ENCODE peak calls at places on chromosomes 12 and 14, in four cellular contexts. One of them, this sample, is unnamed.

GRCh38 chr14:91649930-91650329 is 82.0 kb downstream of the CATSPERB start:
- DNase-seq in astrocyte: no peak
- DNase-seq in right cardiac atrium: no peak
- DNase-seq in left lung: no peak
- DNase-seq in this sample: no peak

GRCh38 chr12:30687265-30687986 is 8.2 kb downstream of the IPO8 start:
- DNase-seq in astrocyte: peak; percentile 39
- DNase-seq in right cardiac atrium: no peak
- DNase-seq in left lung: no peak
- DNase-seq in this sample: no peak

GRCh38 chr14:34334329-34334728 is 127.7 kb downstream of the SPTSSA start:
- DNase-seq in astrocyte: no peak
- DNase-seq in right cardiac atrium: no peak
- DNase-seq in left lung: no peak
- DNase-seq in this sample: no peak

GRCh38 chr12:25940886-25941285 is 17.6 kb upstream of the RASSF8 start:
- DNase-seq in astrocyte: no peak
- DNase-seq in right cardiac atrium: no peak
- DNase-seq in left lung: no peak
- DNase-seq in this sample: no peak

GRCh38 chr12:98709022-98709421 is 63.9 kb downstream of the APAF1 start:
- DNase-seq in astrocyte: no peak
- DNase-seq in right cardiac atrium: no peak
- DNase-seq in left lung: no peak
- DNase-seq in this sample: no peak

GRCh38 chr12:128486951-128487350 is 220.0 kb downstream of the TMEM132C start:
- DNase-seq in astrocyte: no peak
- DNase-seq in right cardiac atrium: no peak
- DNase-seq in left lung: no peak
- DNase-seq in this sample: no peak

GRCh38 chr12:75660805-75661404 is 149.5 kb upstream of the KRR1 start:
- DNase-seq in astrocyte: peak; percentile 94
- DNase-seq in right cardiac atrium: no peak
- DNase-seq in left lung: no peak
- DNase-seq in this sample: no peak

GRCh38 chr12:93115646-93116045 is 186.6 kb upstream of the EEA1 start:
- DNase-seq in astrocyte: no peak
- DNase-seq in right cardiac atrium: no peak
- DNase-seq in left lung: no peak
- DNase-seq in this sample: no peak

GRCh38 chr12:32025906-32026305 is 66.7 kb downstream of the RESF1 start:
- DNase-seq in astrocyte: no peak
- DNase-seq in right cardiac atrium: no peak
- DNase-seq in left lung: no peak
- DNase-seq in this sample: no peak

GRCh38 chr12:95205685-95206084 is 11.6 kb downstream of the FGD6 start:
- DNase-seq in astrocyte: peak; percentile 86
- DNase-seq in right cardiac atrium: no peak
- DNase-seq in left lung: no peak
- DNase-seq in this sample: no peak

GRCh38 chr14:29757188-29757680 is 170.4 kb downstream of the PRKD1 start:
- DNase-seq in astrocyte: no peak
- DNase-seq in right cardiac atrium: no peak
- DNase-seq in left lung: no peak
- DNase-seq in this sample: no peak

GRCh38 chr12:27797301-27798025 is 17.4 kb upstream of the MANSC4 start:
- DNase-seq in astrocyte: no peak
- DNase-seq in right cardiac atrium: no peak
- DNase-seq in left lung: no peak
- DNase-seq in this sample: no peak

GRCh38 chr14:65565948-65566347 is 153.4 kb downstream of the FUT8 start:
- DNase-seq in astrocyte: peak; percentile 21
- DNase-seq in right cardiac atrium: no peak
- DNase-seq in left lung: no peak
- DNase-seq in this sample: no peak

GRCh38 chr14:37369446-37369845 is 171.7 kb downstream of the MIPOL1 start:
- DNase-seq in astrocyte: no peak
- DNase-seq in right cardiac atrium: no peak
- DNase-seq in left lung: no peak
- DNase-seq in this sample: no peak

GRCh38 chr12:55955800-55956508 is 9.9 kb downstream of the PMEL start:
- DNase-seq in astrocyte: peak; percentile 62
- DNase-seq in right cardiac atrium: no peak
- DNase-seq in left lung: no peak
- DNase-seq in this sample: no peak

GRCh38 chr12:47963340-47964040 is at the start of gene TMEM106C:
- DNase-seq in astrocyte: peak; percentile 63
- DNase-seq in right cardiac atrium: peak; percentile 97
- DNase-seq in left lung: peak; percentile 99
- DNase-seq in this sample: peak; percentile 92

GRCh38 chr14:32774214-32774613 is 164.5 kb upstream of the NPAS3 start:
- DNase-seq in astrocyte: no peak
- DNase-seq in right cardiac atrium: no peak
- DNase-seq in left lung: no peak
- DNase-seq in this sample: no peak

GRCh38 chr12:105352940-105353635 is 22.6 kb downstream of the C12orf75 start:
- DNase-seq in astrocyte: no peak
- DNase-seq in right cardiac atrium: no peak
- DNase-seq in left lung: no peak
- DNase-seq in this sample: no peak

GRCh38 chr12:124713436-124714082 is 146.1 kb upstream of the NCOR2 start:
- DNase-seq in astrocyte: peak; percentile 93
- DNase-seq in right cardiac atrium: no peak
- DNase-seq in left lung: no peak
- DNase-seq in this sample: no peak

GRCh38 chr14:102610968-102611811 is 18.7 kb downstream of the RCOR1 start:
- DNase-seq in astrocyte: no peak
- DNase-seq in right cardiac atrium: no peak
- DNase-seq in left lung: no peak
- DNase-seq in this sample: no peak

GRCh38 chr12:98856897-98857540 is 211.9 kb downstream of the APAF1 start:
- DNase-seq in astrocyte: peak; percentile 60
- DNase-seq in right cardiac atrium: no peak
- DNase-seq in left lung: no peak
- DNase-seq in this sample: no peak

GRCh38 chr12:92950011-92950410 is 20.9 kb upstream of the EEA1 start:
- DNase-seq in astrocyte: no peak
- DNase-seq in right cardiac atrium: no peak
- DNase-seq in left lung: no peak
- DNase-seq in this sample: no peak

GRCh38 chr12:13254311-13254710 is 57.8 kb downstream of the EMP1 start:
- DNase-seq in astrocyte: no peak
- DNase-seq in right cardiac atrium: no peak
- DNase-seq in left lung: no peak
- DNase-seq in this sample: no peak

GRCh38 chr12:53670966-53671365 is 4.9 kb downstream of the ATP5MC2 start:
- DNase-seq in astrocyte: no peak
- DNase-seq in right cardiac atrium: no peak
- DNase-seq in left lung: no peak
- DNase-seq in this sample: no peak

GRCh38 chr12:10623131-10623530 is 9.7 kb upstream of the MAGOHB start:
- DNase-seq in astrocyte: no peak
- DNase-seq in right cardiac atrium: no peak
- DNase-seq in left lung: no peak
- DNase-seq in this sample: no peak

GRCh38 chr12:15534322-15534721 is 212.0 kb downstream of the PTPRO start:
- DNase-seq in astrocyte: no peak
- DNase-seq in right cardiac atrium: no peak
- DNase-seq in left lung: no peak
- DNase-seq in this sample: no peak

GRCh38 chr14:104639889-104640548 is 35.4 kb upstream of the TMEM179 start:
- DNase-seq in astrocyte: no peak
- DNase-seq in right cardiac atrium: peak; percentile 85
- DNase-seq in left lung: peak; percentile 82
- DNase-seq in this sample: peak; percentile 74

GRCh38 chr14:104087981-104088850 is 2.7 kb downstream of the ASPG start:
- DNase-seq in astrocyte: no peak
- DNase-seq in right cardiac atrium: peak; percentile 54
- DNase-seq in left lung: no peak
- DNase-seq in this sample: no peak

GRCh38 chr14:99892406-99892805 is 99.2 kb downstream of the EML1 start:
- DNase-seq in astrocyte: peak; percentile 59
- DNase-seq in right cardiac atrium: no peak
- DNase-seq in left lung: no peak
- DNase-seq in this sample: no peak

GRCh38 chr12:132413931-132414588 is 75.9 kb upstream of the FBRSL1 start:
- DNase-seq in astrocyte: no peak
- DNase-seq in right cardiac atrium: peak; percentile 41
- DNase-seq in left lung: no peak
- DNase-seq in this sample: no peak

GRCh38 chr12:116434155-116435065 is 124.8 kb upstream of the MAP1LC3B2 start:
- DNase-seq in astrocyte: peak; percentile 80
- DNase-seq in right cardiac atrium: peak; percentile 91
- DNase-seq in left lung: peak; percentile 87
- DNase-seq in this sample: peak; percentile 92

GRCh38 chr14:104202259-104203070 is 64.1 kb downstream of the KIF26A start:
- DNase-seq in astrocyte: no peak
- DNase-seq in right cardiac atrium: peak; percentile 83
- DNase-seq in left lung: peak; percentile 82
- DNase-seq in this sample: no peak

This sample was measured in suprapubic skin.